ENCODE peak calls at places on chromosomes 5 and 9, in eight cellular contexts. One of them, this sample, is unnamed.

GRCh38 chr5:152140391-152140790 is 215.7 kb upstream of the GLRA1 start:
- DNase-seq in sigmoid colon: no peak
- DNase-seq in spleen: no peak
- DNase-seq in H1: no peak
- DNase-seq in transverse colon: no peak
- DNase-seq in SK-N-SH: no peak
- DNase-seq in breast epithelium: no peak
- DNase-seq in GM23338: no peak
- DNase-seq in this sample: no peak

GRCh38 chr9:126166866-126167265 is 159.8 kb upstream of the MVB12B start:
- DNase-seq in transverse colon: no peak
- DNase-seq in H1: peak; percentile 20
- DNase-seq in spleen: peak; percentile 30
- DNase-seq in GM23338: no peak
- DNase-seq in breast epithelium: no peak
- DNase-seq in SK-N-SH: no peak
- DNase-seq in sigmoid colon: no peak
- DNase-seq in this sample: peak; percentile 62

GRCh38 chr5:138654281-138654867 is 79.2 kb upstream of the HSPA9 start:
- DNase-seq in sigmoid colon: no peak
- DNase-seq in GM23338: no peak
- DNase-seq in transverse colon: no peak
- DNase-seq in H1: no peak
- DNase-seq in breast epithelium: no peak
- DNase-seq in SK-N-SH: no peak
- DNase-seq in spleen: no peak
- DNase-seq in this sample: no peak

GRCh38 chr5:2511131-2511530 is 240.3 kb downstream of the IRX2 start:
- DNase-seq in transverse colon: no peak
- DNase-seq in GM23338: no peak
- DNase-seq in H1: no peak
- DNase-seq in sigmoid colon: no peak
- DNase-seq in SK-N-SH: no peak
- DNase-seq in breast epithelium: no peak
- DNase-seq in spleen: no peak
- DNase-seq in this sample: no peak

GRCh38 chr9:33229359-33230120 is 10.4 kb upstream of the SPINK4 start:
- DNase-seq in sigmoid colon: no peak
- DNase-seq in H1: no peak
- DNase-seq in GM23338: peak; percentile 33
- DNase-seq in breast epithelium: peak; percentile 84
- DNase-seq in SK-N-SH: no peak
- DNase-seq in spleen: no peak
- DNase-seq in transverse colon: peak; percentile 93
- DNase-seq in this sample: no peak

GRCh38 chr5:171521219-171521633 is 101.8 kb downstream of the FGF18 start:
- DNase-seq in H1: peak; percentile 61
- DNase-seq in spleen: peak; percentile 24
- DNase-seq in SK-N-SH: peak; percentile 35
- DNase-seq in GM23338: peak; percentile 52
- DNase-seq in breast epithelium: no peak
- DNase-seq in transverse colon: no peak
- DNase-seq in sigmoid colon: no peak
- DNase-seq in this sample: no peak

GRCh38 chr5:124057815-124058231 is 545.8 kb downstream of the CSNK1G3 start:
- DNase-seq in spleen: no peak
- DNase-seq in GM23338: no peak
- DNase-seq in breast epithelium: no peak
- DNase-seq in transverse colon: no peak
- DNase-seq in sigmoid colon: no peak
- DNase-seq in SK-N-SH: peak; percentile 57
- DNase-seq in H1: no peak
- DNase-seq in this sample: no peak

GRCh38 chr5:58165152-58165551 is 294.7 kb downstream of the PLK2 start:
- DNase-seq in breast epithelium: no peak
- DNase-seq in SK-N-SH: no peak
- DNase-seq in H1: no peak
- DNase-seq in GM23338: no peak
- DNase-seq in spleen: no peak
- DNase-seq in transverse colon: no peak
- DNase-seq in sigmoid colon: no peak
- DNase-seq in this sample: no peak

GRCh38 chr5:124663101-124663506 is 83.3 kb downstream of the ZNF608 start:
- DNase-seq in SK-N-SH: no peak
- DNase-seq in spleen: no peak
- DNase-seq in GM23338: peak; percentile 47
- DNase-seq in sigmoid colon: no peak
- DNase-seq in breast epithelium: no peak
- DNase-seq in transverse colon: no peak
- DNase-seq in H1: no peak
- DNase-seq in this sample: no peak

GRCh38 chr5:177600458-177601018 is 606 bp downstream of the B4GALT7 start:
- DNase-seq in transverse colon: no peak
- DNase-seq in breast epithelium: no peak
- DNase-seq in H1: no peak
- DNase-seq in spleen: no peak
- DNase-seq in sigmoid colon: no peak
- DNase-seq in GM23338: no peak
- DNase-seq in SK-N-SH: no peak
- DNase-seq in this sample: no peak

GRCh38 chr5:38258319-38259061 is at the start of gene EGFLAM:
- DNase-seq in GM23338: peak; percentile 82
- DNase-seq in SK-N-SH: peak; percentile 83
- DNase-seq in breast epithelium: no peak
- DNase-seq in H1: peak; percentile 81
- DNase-seq in spleen: no peak
- DNase-seq in transverse colon: no peak
- DNase-seq in sigmoid colon: no peak
- DNase-seq in this sample: no peak
- H3K27me3 ChIP-seq in GM23338: peaks cover 90% of the 10 kb centered on the region
- H3K27me3 ChIP-seq in SK-N-SH: peaks cover 48% of the 10 kb centered on the region
- H3K27me3 ChIP-seq in breast epithelium: peaks cover 34% of the 10 kb centered on the region
- H3K27me3 ChIP-seq in H1: peaks cover 38% of the 10 kb centered on the region
- H3K27me3 ChIP-seq in spleen: peaks cover 78% of the 10 kb centered on the region
- H3K27me3 ChIP-seq in transverse colon: peaks cover 68% of the 10 kb centered on the region
- H3K27me3 ChIP-seq in sigmoid colon: peaks cover 31% of the 10 kb centered on the region
- H3K27me3 ChIP-seq in this sample: peaks cover 23% of the 10 kb centered on the region

GRCh38 chr5:36877667-36878420 is 1.3 kb downstream of the NIPBL start:
- DNase-seq in H1: no peak
- DNase-seq in breast epithelium: no peak
- DNase-seq in transverse colon: no peak
- DNase-seq in spleen: no peak
- DNase-seq in SK-N-SH: peak; percentile 28
- DNase-seq in sigmoid colon: no peak
- DNase-seq in GM23338: peak; percentile 31
- DNase-seq in this sample: no peak

GRCh38 chr5:36875051-36875788 is 1.3 kb upstream of the NIPBL start:
- DNase-seq in SK-N-SH: peak; percentile 30
- DNase-seq in GM23338: peak; percentile 62
- DNase-seq in sigmoid colon: peak; percentile 72
- DNase-seq in H1: no peak
- DNase-seq in spleen: peak; percentile 87
- DNase-seq in transverse colon: peak; percentile 58
- DNase-seq in breast epithelium: peak; percentile 42
- DNase-seq in this sample: no peak

GRCh38 chr5:36875789-36876388 is 680 bp upstream of the NIPBL start:
- DNase-seq in GM23338: peak; percentile 73
- DNase-seq in spleen: peak; percentile 97
- DNase-seq in H1: peak; percentile 68
- DNase-seq in SK-N-SH: peak; percentile 81
- DNase-seq in sigmoid colon: peak; percentile 90
- DNase-seq in transverse colon: peak; percentile 86
- DNase-seq in breast epithelium: peak; percentile 61
- DNase-seq in this sample: peak; percentile 92

GRCh38 chr5:36876965-36877666 is 547 bp downstream of the NIPBL start:
- DNase-seq in sigmoid colon: peak; percentile 88
- DNase-seq in spleen: peak; percentile 93
- DNase-seq in GM23338: peak; percentile 71
- DNase-seq in breast epithelium: peak; percentile 40
- DNase-seq in SK-N-SH: peak; percentile 72
- DNase-seq in transverse colon: peak; percentile 66
- DNase-seq in H1: peak; percentile 76
- DNase-seq in this sample: no peak

DNA sequence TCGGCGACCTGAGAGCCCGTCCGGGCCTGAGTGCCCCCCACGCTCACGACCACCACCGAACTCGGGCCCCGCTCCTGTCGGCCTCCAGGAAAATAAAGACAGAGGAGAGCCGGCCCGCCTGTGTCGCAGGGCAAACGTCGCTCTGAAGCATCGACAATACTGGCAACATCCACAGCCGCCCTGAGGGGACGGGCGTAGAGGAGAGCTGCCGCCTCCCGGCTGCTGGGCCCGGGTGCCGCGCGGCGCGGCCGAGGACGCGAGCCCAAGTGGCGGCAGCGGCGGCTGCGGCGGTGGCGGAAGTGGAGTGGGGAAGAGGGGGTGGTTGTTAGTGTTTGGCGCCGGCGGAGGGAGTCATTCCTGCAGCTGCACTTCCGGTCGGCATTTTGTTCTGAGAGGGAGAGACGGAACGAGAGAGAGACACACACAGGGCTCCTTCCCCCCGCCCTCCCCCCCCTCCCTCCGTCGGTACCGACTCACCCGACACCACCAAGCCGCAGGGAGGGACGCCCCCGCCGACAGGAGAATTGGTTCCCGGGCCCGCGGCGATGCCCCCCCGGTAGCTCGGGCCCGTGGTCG is at the start of gene NIPBL:
- DNase-seq in H1: peak; percentile 84
- DNase-seq in spleen: peak; percentile 97
- DNase-seq in breast epithelium: peak; percentile 89
- DNase-seq in transverse colon: peak; percentile 92
- DNase-seq in SK-N-SH: peak; percentile 93
- DNase-seq in sigmoid colon: peak; percentile 96
- DNase-seq in GM23338: peak; percentile 97
- DNase-seq in this sample: peak; percentile 97
- TF ChIP-seq POLR2AphosphoS5 in H1: peak; percentile 75
- TF ChIP-seq POLR2AphosphoS5 in spleen: peak; percentile 90
- TF ChIP-seq POLR2AphosphoS5 in breast epithelium: peak; percentile 86
- TF ChIP-seq POLR2AphosphoS5 in transverse colon: peak; percentile 83
- TF ChIP-seq POLR2AphosphoS5 in SK-N-SH: peak; percentile 88
- TF ChIP-seq POLR2AphosphoS5 in sigmoid colon: peak; percentile 82
- TF ChIP-seq POLR2AphosphoS5 in GM23338: peak; percentile 71
- TF ChIP-seq POLR2AphosphoS5 in this sample: peak; percentile 71

GRCh38 chr5:69368458-69369368 is 607 bp downstream of the AK6 start:
- DNase-seq in breast epithelium: no peak
- DNase-seq in SK-N-SH: peak; percentile 46
- DNase-seq in H1: no peak
- DNase-seq in sigmoid colon: no peak
- DNase-seq in transverse colon: no peak
- DNase-seq in spleen: no peak
- DNase-seq in GM23338: peak; percentile 51
- DNase-seq in this sample: no peak
- H3K27ac ChIP-seq in breast epithelium: peak overlapping the region; percentile 99
- H3K27ac ChIP-seq in SK-N-SH: peak overlapping the region; percentile 96
- H3K27ac ChIP-seq in H1: peak overlapping the region; percentile 99
- H3K27ac ChIP-seq in sigmoid colon: peak overlapping the region; percentile 96
- H3K27ac ChIP-seq in transverse colon: peak overlapping the region; percentile 91
- H3K27ac ChIP-seq in spleen: peak overlapping the region; percentile 99
- H3K27ac ChIP-seq in GM23338: peak overlapping the region; percentile 100
- H3K27ac ChIP-seq in this sample: peak overlapping the region; percentile 98

DNA sequence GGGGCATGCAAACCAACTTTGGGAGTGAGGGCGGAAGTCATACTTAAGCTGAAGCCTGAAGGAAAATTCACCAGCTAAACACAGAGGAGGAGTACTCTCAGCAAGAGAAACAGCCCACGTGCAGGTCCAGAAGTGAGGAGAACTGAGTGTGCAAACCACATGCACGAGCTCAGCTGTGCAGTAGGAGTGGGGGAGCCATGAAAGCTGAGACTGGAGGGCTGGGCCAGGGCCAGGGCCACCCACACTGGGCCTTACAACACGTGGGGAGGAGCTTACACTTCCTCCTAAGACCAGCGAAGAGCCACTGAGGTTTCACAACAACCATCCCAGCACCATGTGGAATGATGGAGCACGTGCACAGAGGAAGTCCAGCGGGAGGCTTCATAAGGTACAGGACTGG is 9.3 kb upstream of the WWC1 start:
- DNase-seq in GM23338: no peak
- DNase-seq in sigmoid colon: no peak
- DNase-seq in H1: no peak
- DNase-seq in SK-N-SH: no peak
- DNase-seq in breast epithelium: no peak
- DNase-seq in transverse colon: no peak
- DNase-seq in spleen: no peak
- DNase-seq in this sample: no peak
- H3K27me3 ChIP-seq in GM23338: no peaks in the 10 kb centered on the region
- H3K27me3 ChIP-seq in sigmoid colon: no peaks in the 10 kb centered on the region
- H3K27me3 ChIP-seq in H1: no peaks in the 10 kb centered on the region
- H3K27me3 ChIP-seq in SK-N-SH: no peaks in the 10 kb centered on the region
- H3K27me3 ChIP-seq in breast epithelium: no peaks in the 10 kb centered on the region
- H3K27me3 ChIP-seq in transverse colon: no peaks in the 10 kb centered on the region
- H3K27me3 ChIP-seq in spleen: peaks cover 9% of the 10 kb centered on the region
- H3K27me3 ChIP-seq in this sample: no peaks in the 10 kb centered on the region

GRCh38 chr5:135072357-135073247 is 38.6 kb upstream of the PITX1 start:
- DNase-seq in transverse colon: no peak
- DNase-seq in GM23338: peak; percentile 72
- DNase-seq in SK-N-SH: no peak
- DNase-seq in spleen: peak; percentile 50
- DNase-seq in H1: peak; percentile 58
- DNase-seq in sigmoid colon: no peak
- DNase-seq in breast epithelium: no peak
- DNase-seq in this sample: no peak

GRCh38 chr5:135073771-135074345 is 39.8 kb upstream of the PITX1 start:
- DNase-seq in sigmoid colon: peak; percentile 46
- DNase-seq in breast epithelium: no peak
- DNase-seq in SK-N-SH: no peak
- DNase-seq in transverse colon: no peak
- DNase-seq in H1: no peak
- DNase-seq in GM23338: no peak
- DNase-seq in spleen: peak; percentile 49
- DNase-seq in this sample: no peak

GRCh38 chr5:135076801-135077200 is 42.8 kb upstream of the PITX1 start:
- DNase-seq in GM23338: no peak
- DNase-seq in breast epithelium: no peak
- DNase-seq in SK-N-SH: no peak
- DNase-seq in spleen: peak; percentile 22
- DNase-seq in sigmoid colon: peak; percentile 48
- DNase-seq in H1: no peak
- DNase-seq in transverse colon: no peak
- DNase-seq in this sample: no peak

GRCh38 chr5:135079282-135079681 is 45.3 kb upstream of the PITX1 start:
- DNase-seq in spleen: no peak
- DNase-seq in GM23338: no peak
- DNase-seq in SK-N-SH: no peak
- DNase-seq in H1: no peak
- DNase-seq in transverse colon: no peak
- DNase-seq in sigmoid colon: no peak
- DNase-seq in breast epithelium: no peak
- DNase-seq in this sample: no peak

GRCh38 chr5:135075621-135076585 is 41.9 kb upstream of the PITX1 start:
- DNase-seq in breast epithelium: no peak
- DNase-seq in GM23338: no peak
- DNase-seq in SK-N-SH: no peak
- DNase-seq in H1: no peak
- DNase-seq in sigmoid colon: peak; percentile 46
- DNase-seq in spleen: peak; percentile 32
- DNase-seq in transverse colon: no peak
- DNase-seq in this sample: no peak
- TF ChIP-seq POLR2AphosphoS5 in breast epithelium: no peak
- TF ChIP-seq POLR2AphosphoS5 in GM23338: no peak
- TF ChIP-seq POLR2AphosphoS5 in SK-N-SH: no peak
- TF ChIP-seq POLR2AphosphoS5 in H1: no peak
- TF ChIP-seq POLR2AphosphoS5 in sigmoid colon: no peak
- TF ChIP-seq POLR2AphosphoS5 in spleen: no peak
- TF ChIP-seq POLR2AphosphoS5 in transverse colon: no peak
- TF ChIP-seq POLR2AphosphoS5 in this sample: no peak

This sample was measured in esophagus muscularis mucosa.